ENCODE peak calls at places on chromosome 3, in ten cellular contexts. U is WTC11, O is foreskin fibroblast, D is heart left ventricle, L is stomach, G is AG09309, P is BJ, T is coronary artery, C is keratinocyte, N is K562. V is an unnamed sample.

GRCh38 chr3:112297714-112298113 is 3.7 kb upstream of the SLC9C1 start:
- DNase-seq in U (no peak), O (peak), D (no peak), L (no peak), G (no peak), P (no peak), T (no peak), C (no peak), N (no peak), V (no peak)

GRCh38 chr3:13041113-13041776 is 32.0 kb downstream of the IQSEC1 start:
- DNase-seq in U (no peak), O (no peak), D (no peak), L (no peak), G (no peak), P (no peak), T (no peak), C (no peak), N (peak), V (no peak)

GRCh38 chr3:125300416-125300815 is 74.7 kb downstream of the ZNF148 start:
- DNase-seq in U (no peak), O (peak), D (no peak), L (no peak), G (peak), P (peak), T (no peak), C (no peak), N (no peak), V (peak)

GRCh38 chr3:143283432-143284128 is 164.0 kb downstream of the CHST2 start:
- DNase-seq in U (no peak), O (peak), D (no peak), L (no peak), G (peak), P (peak), T (no peak), C (no peak), N (peak), V (no peak)

GRCh38 chr3:123884258-123884831 is at the start of gene MYLK:
- DNase-seq in U (peak), O (peak), D (peak), L (peak), G (peak), P (peak), T (peak), C (peak), N (peak), V (peak)

GRCh38 chr3:108389361-108389760 is 93.0 kb downstream of the HHLA2 start:
- DNase-seq in U (no peak), O (no peak), D (no peak), L (no peak), G (no peak), P (no peak), T (no peak), C (no peak), N (no peak), V (no peak)

GRCh38 chr3:61177450-61177849 is 73.8 kb downstream of the FHIT start:
- DNase-seq in U (no peak), O (no peak), D (no peak), L (no peak), G (no peak), P (no peak), T (no peak), C (no peak), N (no peak), V (no peak)

GRCh38 chr3:32238027-32238815 is at the start of gene CMTM8:
- DNase-seq in U (peak), O (peak), D (peak), L (peak), G (no peak), P (no peak), T (no peak), C (no peak), N (peak), V (no peak)

GRCh38 chr3:46491089-46492070 is 6.4 kb upstream of the RTP3 start:
- DNase-seq in U (no peak), O (no peak), D (no peak), L (peak), G (no peak), P (no peak), T (peak), C (no peak), N (no peak), V (no peak)

GRCh38 chr3:105686324-105686897 is 182.4 kb downstream of the CBLB start:
- DNase-seq in U (no peak), O (peak), D (no peak), L (no peak), G (peak), P (no peak), T (no peak), C (no peak), N (peak), V (no peak)

GRCh38 chr3:33355611-33356010 is 78.4 kb downstream of the FBXL2 start:
- DNase-seq in U (no peak), O (peak), D (no peak), L (no peak), G (peak), P (no peak), T (no peak), C (no peak), N (peak), V (no peak)

GRCh38 chr3:35936571-35936970 is 297.2 kb downstream of the ARPP21 start:
- DNase-seq in U (no peak), O (peak), D (no peak), L (no peak), G (no peak), P (no peak), T (no peak), C (no peak), N (no peak), V (peak)

GRCh38 chr3:141875893-141876380 is 506 bp upstream of the ATP1B3 start:
- DNase-seq in U (peak), O (no peak), D (peak), L (peak), G (no peak), P (no peak), T (peak), C (no peak), N (peak), V (no peak)

GRCh38 chr3:27722957-27723802 is 1.1 kb upstream of the EOMES start:
- DNase-seq in U (no peak), O (peak), D (no peak), L (no peak), G (no peak), P (no peak), T (no peak), C (no peak), N (no peak), V (no peak)

GRCh38 chr3:47504113-47504512 is 9.4 kb downstream of the ELP6 start:
- DNase-seq in U (no peak), O (no peak), D (no peak), L (no peak), G (no peak), P (no peak), T (no peak), C (no peak), N (peak), V (no peak)

GRCh38 chr3:152316318-152316717 is 47.6 kb downstream of the MBNL1 start:
- DNase-seq in U (no peak), O (no peak), D (no peak), L (no peak), G (no peak), P (no peak), T (no peak), C (no peak), N (no peak), V (no peak)

GRCh38 chr3:23219117-23219516 is 16.0 kb downstream of the UBE2E2 start:
- DNase-seq in U (no peak), O (no peak), D (no peak), L (no peak), G (no peak), P (no peak), T (no peak), C (no peak), N (no peak), V (no peak)

GRCh38 chr3:129558076-129558771 is 15.2 kb downstream of the H1-8 start:
- DNase-seq in U (no peak), O (peak), D (no peak), L (no peak), G (no peak), P (no peak), T (no peak), C (no peak), N (no peak), V (no peak)

GRCh38 chr3:140117111-140117526 is 182.1 kb downstream of the CLSTN2 start:
- DNase-seq in U (no peak), O (peak), D (no peak), L (no peak), G (no peak), P (peak), T (no peak), C (no peak), N (no peak), V (no peak)

GRCh38 chr3:112769624-112770023 is 77.0 kb downstream of the CD200R1L start:
- DNase-seq in U (no peak), O (peak), D (no peak), L (no peak), G (no peak), P (no peak), T (no peak), C (peak), N (no peak), V (no peak)

GRCh38 chr3:101195951-101196713 is 124.2 kb downstream of the IMPG2 start:
- DNase-seq in U (no peak), O (peak), D (no peak), L (no peak), G (peak), P (no peak), T (no peak), C (no peak), N (peak), V (peak)

GRCh38 chr3:72891053-72891855 is 3.4 kb downstream of the GXYLT2 start:
- DNase-seq in U (no peak), O (peak), D (peak), L (no peak), G (peak), P (peak), T (no peak), C (peak), N (peak), V (peak)

GRCh38 chr3:8845641-8846040 is 76.2 kb upstream of the OXTR start:
- DNase-seq in U (no peak), O (peak), D (no peak), L (no peak), G (no peak), P (no peak), T (no peak), C (no peak), N (no peak), V (no peak)

GRCh38 chr3:76497636-76498035 is 542.3 kb upstream of the ROBO2 start:
- DNase-seq in U (peak), O (peak), D (no peak), L (no peak), G (no peak), P (peak), T (no peak), C (peak), N (no peak), V (no peak)

GRCh38 chr3:116314476-116314875 is 130.8 kb downstream of the LSAMP start:
- DNase-seq in U (no peak), O (no peak), D (no peak), L (no peak), G (no peak), P (no peak), T (no peak), C (no peak), N (peak), V (no peak)

GRCh38 chr3:12336099-12336498 is 47.2 kb downstream of the PPARG start:
- DNase-seq in U (no peak), O (no peak), D (no peak), L (no peak), G (no peak), P (no peak), T (no peak), C (no peak), N (no peak), V (no peak)

GRCh38 chr3:185716436-185717090 is 108.3 kb downstream of the IGF2BP2 start:
- DNase-seq in U (no peak), O (no peak), D (no peak), L (no peak), G (no peak), P (no peak), T (no peak), C (no peak), N (no peak), V (no peak)

GRCh38 chr3:174132006-174132405 is 727.1 kb upstream of the NAALADL2 start:
- DNase-seq in U (no peak), O (peak), D (no peak), L (no peak), G (no peak), P (no peak), T (no peak), C (no peak), N (no peak), V (no peak)

GRCh38 chr3:191412764-191413163 is 48.2 kb upstream of the PYDC2 start:
- DNase-seq in U (no peak), O (peak), D (no peak), L (no peak), G (peak), P (peak), T (no peak), C (peak), N (no peak), V (peak)

DNA sequence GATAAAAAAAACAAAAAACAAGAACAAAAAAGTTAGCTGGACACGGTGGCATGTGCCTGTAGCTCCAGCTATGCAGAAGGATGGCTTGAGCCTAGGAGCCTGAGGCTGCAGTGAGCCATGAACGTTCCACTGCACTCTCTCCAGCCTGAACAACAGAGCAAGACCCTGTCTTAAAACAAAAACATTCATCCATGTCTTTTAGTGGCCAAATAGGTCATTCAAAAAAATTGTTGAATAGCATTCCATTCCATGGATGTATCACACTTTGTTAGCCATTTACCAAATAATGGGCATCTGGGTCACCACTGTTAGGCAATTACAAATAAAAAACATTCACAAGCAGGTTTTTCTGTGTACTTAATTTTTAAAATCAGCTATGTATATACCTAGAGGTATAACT is 139.7 kb downstream of the STAG1 start:
- DNase-seq in U (no peak), O (peak), D (no peak), L (no peak), G (no peak), P (peak), T (no peak), C (no peak), N (no peak), V (no peak)
- TF ChIP-seq CTCF in U (no peak), O (no peak), D (no peak), L (no peak), G (no peak), P (no peak), T (no peak), C (no peak), N (no peak), V (no peak)

GRCh38 chr3:187161556-187161955 is 22.3 kb upstream of the RPL39L start:
- DNase-seq in U (no peak), O (no peak), D (no peak), L (no peak), G (no peak), P (no peak), T (no peak), C (no peak), N (no peak), V (no peak)
- TF ChIP-seq CTCF in U (no peak), O (no peak), D (no peak), L (no peak), G (no peak), P (peak), T (no peak), C (no peak), N (no peak), V (no peak)

DNA sequence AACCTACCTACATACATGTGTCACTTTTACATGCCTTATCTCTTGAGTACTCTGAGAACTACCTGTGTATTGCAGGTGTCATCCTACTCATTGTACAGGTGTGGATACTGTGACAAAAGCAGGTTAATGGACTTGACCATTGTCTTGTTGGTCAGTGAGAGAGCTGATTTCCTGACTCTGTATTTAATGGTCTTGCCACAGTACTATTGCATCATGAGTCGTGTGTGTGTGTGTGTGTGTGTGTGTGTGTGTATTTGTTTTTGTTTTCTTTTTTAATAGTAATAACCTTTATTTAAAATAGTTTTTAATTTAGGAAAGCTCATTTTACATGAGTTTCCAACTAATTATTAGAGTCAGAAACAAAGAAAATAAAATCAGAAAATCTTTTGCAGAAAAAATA is 7.7 kb downstream of the SELENOT start:
- DNase-seq in U (no peak), O (peak), D (no peak), L (no peak), G (no peak), P (no peak), T (no peak), C (no peak), N (no peak), V (no peak)
- TF ChIP-seq CTCF in U (no peak), O (no peak), D (no peak), L (no peak), G (no peak), P (no peak), T (no peak), C (no peak), N (no peak), V (no peak)

GRCh38 chr3:183897606-183898384 is 13.1 kb upstream of the PARL start:
- DNase-seq in U (no peak), O (no peak), D (no peak), L (no peak), G (no peak), P (no peak), T (no peak), C (no peak), N (no peak), V (no peak)
- TF ChIP-seq CTCF in U (no peak), O (no peak), D (no peak), L (no peak), G (no peak), P (no peak), T (no peak), C (no peak), N (no peak), V (no peak)

DNA sequence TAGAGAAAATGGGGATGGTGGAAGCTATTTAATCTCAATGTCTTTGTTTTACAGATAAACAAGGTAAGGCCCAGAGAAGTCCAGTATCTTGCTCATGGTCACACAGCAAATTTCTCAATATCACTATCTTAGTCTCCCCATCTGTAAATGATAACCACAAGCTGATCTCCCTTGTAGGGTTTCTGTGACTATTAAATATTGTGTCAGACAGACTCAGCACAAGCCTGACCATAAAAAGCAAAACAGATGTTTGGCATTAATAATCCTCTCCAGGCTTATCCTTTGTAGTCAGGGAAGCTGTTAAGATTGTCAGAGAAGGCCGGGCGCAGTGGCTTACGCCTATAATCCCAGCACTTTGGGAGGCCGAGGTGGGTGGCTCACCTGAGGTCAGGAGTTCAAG is 173.2 kb upstream of the PRICKLE2 start:
- DNase-seq in U (no peak), O (peak), D (no peak), L (no peak), G (peak), P (peak), T (no peak), C (no peak), N (no peak), V (peak)
- TF ChIP-seq CTCF in U (no peak), O (no peak), D (no peak), L (no peak), G (no peak), P (no peak), T (no peak), C (no peak), N (no peak), V (no peak)

GRCh38 chr3:187728248-187728647 is 17.0 kb downstream of the BCL6 start:
- DNase-seq in U (no peak), O (no peak), D (no peak), L (no peak), G (no peak), P (no peak), T (no peak), C (no peak), N (no peak), V (no peak)
- TF ChIP-seq CTCF in U (no peak), O (no peak), D (no peak), L (no peak), G (no peak), P (no peak), T (no peak), C (no peak), N (no peak), V (no peak)

GRCh38 chr3:128413003-128413370 is 53.7 kb downstream of the DNAJB8 start:
- DNase-seq in U (peak), O (no peak), D (no peak), L (no peak), G (no peak), P (no peak), T (no peak), C (no peak), N (peak), V (no peak)

GRCh38 chr3:128411574-128412064 is 55.1 kb downstream of the DNAJB8 start:
- DNase-seq in U (no peak), O (no peak), D (no peak), L (no peak), G (no peak), P (no peak), T (no peak), C (no peak), N (peak), V (no peak)

GRCh38 chr3:128413413-128414205 is 53.1 kb downstream of the DNAJB8 start:
- DNase-seq in U (no peak), O (no peak), D (no peak), L (no peak), G (no peak), P (no peak), T (no peak), C (no peak), N (peak), V (no peak)

GRCh38 chr3:128410669-128411573 is 55.8 kb downstream of the DNAJB8 start:
- DNase-seq in U (no peak), O (no peak), D (no peak), L (no peak), G (no peak), P (no peak), T (no peak), C (no peak), N (peak), V (no peak)

GRCh38 chr3:128412180-128413002 is 54.3 kb downstream of the DNAJB8 start:
- DNase-seq in U (no peak), O (no peak), D (no peak), L (no peak), G (no peak), P (no peak), T (no peak), C (no peak), N (peak), V (no peak)
- TF ChIP-seq CTCF in U (no peak), O (no peak), D (no peak), L (no peak), G (no peak), P (no peak), T (no peak), C (no peak), N (peak), V (no peak)

V was measured in AG09319.